ENCODE peak calls at places on chromosome 5, in ten cellular contexts. One of them, this sample, is unnamed.

GRCh38 chr5:81513982-81514381 is 120.0 kb upstream of the ACOT12 start:
- DNase-seq in COR-L47: peak; percentile 8
- DNase-seq in SK-N-MC: no peak
- DNase-seq in HEK293T: no peak
- DNase-seq in T47D: no peak
- DNase-seq in HT-29: peak; percentile 43
- DNase-seq in omental fat pad: no peak
- DNase-seq in effector memory CD4-positive, alpha-beta T cell: no peak
- DNase-seq in activated effector memory CD4-positive, alpha-beta T cell treated with Interleukin-2 at 50 U/mL for 16 hours: no peak
- DNase-seq in choroid plexus epithelial cell: peak; percentile 37
- DNase-seq in this sample: no peak

GRCh38 chr5:180526265-180526664 is 32.1 kb downstream of the CNOT6 start:
- DNase-seq in COR-L47: no peak
- DNase-seq in SK-N-MC: no peak
- DNase-seq in HEK293T: no peak
- DNase-seq in T47D: no peak
- DNase-seq in HT-29: no peak
- DNase-seq in omental fat pad: no peak
- DNase-seq in effector memory CD4-positive, alpha-beta T cell: no peak
- DNase-seq in activated effector memory CD4-positive, alpha-beta T cell treated with Interleukin-2 at 50 U/mL for 16 hours: no peak
- DNase-seq in choroid plexus epithelial cell: no peak
- DNase-seq in this sample: no peak

GRCh38 chr5:107668154-107668932 is 2.4 kb downstream of the EFNA5 start:
- DNase-seq in COR-L47: no peak
- DNase-seq in SK-N-MC: no peak
- DNase-seq in HEK293T: no peak
- DNase-seq in T47D: no peak
- DNase-seq in HT-29: no peak
- DNase-seq in omental fat pad: no peak
- DNase-seq in effector memory CD4-positive, alpha-beta T cell: no peak
- DNase-seq in activated effector memory CD4-positive, alpha-beta T cell treated with Interleukin-2 at 50 U/mL for 16 hours: no peak
- DNase-seq in choroid plexus epithelial cell: no peak
- DNase-seq in this sample: no peak

GRCh38 chr5:134543820-134544692 is 18.6 kb downstream of the JADE2 start:
- DNase-seq in COR-L47: no peak
- DNase-seq in SK-N-MC: no peak
- DNase-seq in HEK293T: no peak
- DNase-seq in T47D: no peak
- DNase-seq in HT-29: no peak
- DNase-seq in omental fat pad: no peak
- DNase-seq in effector memory CD4-positive, alpha-beta T cell: peak; percentile 28
- DNase-seq in activated effector memory CD4-positive, alpha-beta T cell treated with Interleukin-2 at 50 U/mL for 16 hours: no peak
- DNase-seq in choroid plexus epithelial cell: no peak
- DNase-seq in this sample: no peak

GRCh38 chr5:138370537-138370936 is 18.1 kb downstream of the KDM3B start:
- DNase-seq in COR-L47: no peak
- DNase-seq in SK-N-MC: no peak
- DNase-seq in HEK293T: no peak
- DNase-seq in T47D: no peak
- DNase-seq in HT-29: no peak
- DNase-seq in omental fat pad: no peak
- DNase-seq in effector memory CD4-positive, alpha-beta T cell: no peak
- DNase-seq in activated effector memory CD4-positive, alpha-beta T cell treated with Interleukin-2 at 50 U/mL for 16 hours: no peak
- DNase-seq in choroid plexus epithelial cell: peak; percentile 52
- DNase-seq in this sample: no peak

GRCh38 chr5:115584501-115584900 is 17.8 kb downstream of the TICAM2 start:
- DNase-seq in COR-L47: no peak
- DNase-seq in SK-N-MC: no peak
- DNase-seq in HEK293T: no peak
- DNase-seq in T47D: no peak
- DNase-seq in HT-29: no peak
- DNase-seq in omental fat pad: no peak
- DNase-seq in effector memory CD4-positive, alpha-beta T cell: no peak
- DNase-seq in activated effector memory CD4-positive, alpha-beta T cell treated with Interleukin-2 at 50 U/mL for 16 hours: no peak
- DNase-seq in choroid plexus epithelial cell: no peak
- DNase-seq in this sample: no peak

GRCh38 chr5:172350212-172351181 is 66.9 kb upstream of the UBTD2 start:
- DNase-seq in COR-L47: no peak
- DNase-seq in SK-N-MC: no peak
- DNase-seq in HEK293T: no peak
- DNase-seq in T47D: peak; percentile 86
- DNase-seq in HT-29: no peak
- DNase-seq in omental fat pad: no peak
- DNase-seq in effector memory CD4-positive, alpha-beta T cell: no peak
- DNase-seq in activated effector memory CD4-positive, alpha-beta T cell treated with Interleukin-2 at 50 U/mL for 16 hours: no peak
- DNase-seq in choroid plexus epithelial cell: no peak
- DNase-seq in this sample: no peak

GRCh38 chr5:107127906-107128305 is 542.8 kb downstream of the EFNA5 start:
- DNase-seq in COR-L47: no peak
- DNase-seq in SK-N-MC: no peak
- DNase-seq in HEK293T: no peak
- DNase-seq in T47D: no peak
- DNase-seq in HT-29: peak; percentile 3
- DNase-seq in omental fat pad: no peak
- DNase-seq in effector memory CD4-positive, alpha-beta T cell: no peak
- DNase-seq in activated effector memory CD4-positive, alpha-beta T cell treated with Interleukin-2 at 50 U/mL for 16 hours: no peak
- DNase-seq in choroid plexus epithelial cell: no peak
- DNase-seq in this sample: no peak

GRCh38 chr5:111256128-111256527 is 31.9 kb downstream of the CAMK4 start:
- DNase-seq in COR-L47: no peak
- DNase-seq in SK-N-MC: no peak
- DNase-seq in HEK293T: no peak
- DNase-seq in T47D: no peak
- DNase-seq in HT-29: no peak
- DNase-seq in omental fat pad: no peak
- DNase-seq in effector memory CD4-positive, alpha-beta T cell: no peak
- DNase-seq in activated effector memory CD4-positive, alpha-beta T cell treated with Interleukin-2 at 50 U/mL for 16 hours: no peak
- DNase-seq in choroid plexus epithelial cell: no peak
- DNase-seq in this sample: no peak

GRCh38 chr5:117943521-117943920 is 1044.8 kb downstream of the DTWD2 start:
- DNase-seq in COR-L47: no peak
- DNase-seq in SK-N-MC: no peak
- DNase-seq in HEK293T: no peak
- DNase-seq in T47D: no peak
- DNase-seq in HT-29: no peak
- DNase-seq in omental fat pad: no peak
- DNase-seq in effector memory CD4-positive, alpha-beta T cell: no peak
- DNase-seq in activated effector memory CD4-positive, alpha-beta T cell treated with Interleukin-2 at 50 U/mL for 16 hours: no peak
- DNase-seq in choroid plexus epithelial cell: no peak
- DNase-seq in this sample: no peak

GRCh38 chr5:138051441-138052296 is 18.8 kb upstream of the FAM13B start:
- DNase-seq in COR-L47: no peak
- DNase-seq in SK-N-MC: no peak
- DNase-seq in HEK293T: no peak
- DNase-seq in T47D: no peak
- DNase-seq in HT-29: no peak
- DNase-seq in omental fat pad: no peak
- DNase-seq in effector memory CD4-positive, alpha-beta T cell: no peak
- DNase-seq in activated effector memory CD4-positive, alpha-beta T cell treated with Interleukin-2 at 50 U/mL for 16 hours: no peak
- DNase-seq in choroid plexus epithelial cell: no peak
- DNase-seq in this sample: no peak

GRCh38 chr5:143554918-143555477 is 151.5 kb upstream of the NR3C1 start:
- DNase-seq in COR-L47: no peak
- DNase-seq in SK-N-MC: no peak
- DNase-seq in HEK293T: no peak
- DNase-seq in T47D: no peak
- DNase-seq in HT-29: no peak
- DNase-seq in omental fat pad: no peak
- DNase-seq in effector memory CD4-positive, alpha-beta T cell: no peak
- DNase-seq in activated effector memory CD4-positive, alpha-beta T cell treated with Interleukin-2 at 50 U/mL for 16 hours: no peak
- DNase-seq in choroid plexus epithelial cell: peak; percentile 88
- DNase-seq in this sample: no peak

GRCh38 chr5:78761831-78762230 is 113.3 kb upstream of the LHFPL2 start:
- DNase-seq in COR-L47: no peak
- DNase-seq in SK-N-MC: no peak
- DNase-seq in HEK293T: no peak
- DNase-seq in T47D: no peak
- DNase-seq in HT-29: no peak
- DNase-seq in omental fat pad: no peak
- DNase-seq in effector memory CD4-positive, alpha-beta T cell: no peak
- DNase-seq in activated effector memory CD4-positive, alpha-beta T cell treated with Interleukin-2 at 50 U/mL for 16 hours: no peak
- DNase-seq in choroid plexus epithelial cell: no peak
- DNase-seq in this sample: no peak

GRCh38 chr5:40570408-40571129 is 109.1 kb upstream of the PTGER4 start:
- DNase-seq in COR-L47: no peak
- DNase-seq in SK-N-MC: no peak
- DNase-seq in HEK293T: no peak
- DNase-seq in T47D: no peak
- DNase-seq in HT-29: no peak
- DNase-seq in omental fat pad: no peak
- DNase-seq in effector memory CD4-positive, alpha-beta T cell: no peak
- DNase-seq in activated effector memory CD4-positive, alpha-beta T cell treated with Interleukin-2 at 50 U/mL for 16 hours: no peak
- DNase-seq in choroid plexus epithelial cell: peak; percentile 78
- DNase-seq in this sample: no peak

GRCh38 chr5:159353661-159354252 is 23.5 kb upstream of the IL12B start:
- DNase-seq in COR-L47: no peak
- DNase-seq in SK-N-MC: no peak
- DNase-seq in HEK293T: no peak
- DNase-seq in T47D: no peak
- DNase-seq in HT-29: no peak
- DNase-seq in omental fat pad: no peak
- DNase-seq in effector memory CD4-positive, alpha-beta T cell: no peak
- DNase-seq in activated effector memory CD4-positive, alpha-beta T cell treated with Interleukin-2 at 50 U/mL for 16 hours: no peak
- DNase-seq in choroid plexus epithelial cell: no peak
- DNase-seq in this sample: no peak

GRCh38 chr5:24226492-24226891 is 418.3 kb downstream of the CDH10 start:
- DNase-seq in COR-L47: no peak
- DNase-seq in SK-N-MC: no peak
- DNase-seq in HEK293T: no peak
- DNase-seq in T47D: no peak
- DNase-seq in HT-29: no peak
- DNase-seq in omental fat pad: no peak
- DNase-seq in effector memory CD4-positive, alpha-beta T cell: no peak
- DNase-seq in activated effector memory CD4-positive, alpha-beta T cell treated with Interleukin-2 at 50 U/mL for 16 hours: no peak
- DNase-seq in choroid plexus epithelial cell: peak; percentile 40
- DNase-seq in this sample: no peak

GRCh38 chr5:137128012-137128411 is 371.1 kb downstream of the SPOCK1 start:
- DNase-seq in COR-L47: no peak
- DNase-seq in SK-N-MC: no peak
- DNase-seq in HEK293T: no peak
- DNase-seq in T47D: no peak
- DNase-seq in HT-29: no peak
- DNase-seq in omental fat pad: no peak
- DNase-seq in effector memory CD4-positive, alpha-beta T cell: no peak
- DNase-seq in activated effector memory CD4-positive, alpha-beta T cell treated with Interleukin-2 at 50 U/mL for 16 hours: no peak
- DNase-seq in choroid plexus epithelial cell: no peak
- DNase-seq in this sample: no peak

GRCh38 chr5:190366-191035 is 794 bp upstream of the LRRC14B start:
- DNase-seq in COR-L47: no peak
- DNase-seq in SK-N-MC: no peak
- DNase-seq in HEK293T: no peak
- DNase-seq in T47D: no peak
- DNase-seq in HT-29: no peak
- DNase-seq in omental fat pad: no peak
- DNase-seq in effector memory CD4-positive, alpha-beta T cell: no peak
- DNase-seq in activated effector memory CD4-positive, alpha-beta T cell treated with Interleukin-2 at 50 U/mL for 16 hours: no peak
- DNase-seq in choroid plexus epithelial cell: no peak
- DNase-seq in this sample: no peak

GRCh38 chr5:57666582-57666981 is 184.0 kb upstream of the ACTBL2 start:
- DNase-seq in COR-L47: no peak
- DNase-seq in SK-N-MC: no peak
- DNase-seq in HEK293T: no peak
- DNase-seq in T47D: no peak
- DNase-seq in HT-29: no peak
- DNase-seq in omental fat pad: no peak
- DNase-seq in effector memory CD4-positive, alpha-beta T cell: no peak
- DNase-seq in activated effector memory CD4-positive, alpha-beta T cell treated with Interleukin-2 at 50 U/mL for 16 hours: no peak
- DNase-seq in choroid plexus epithelial cell: no peak
- DNase-seq in this sample: no peak

GRCh38 chr5:9932770-9933169 is 302.6 kb upstream of the TAS2R1 start:
- DNase-seq in COR-L47: no peak
- DNase-seq in SK-N-MC: no peak
- DNase-seq in HEK293T: no peak
- DNase-seq in T47D: no peak
- DNase-seq in HT-29: peak; percentile 35
- DNase-seq in omental fat pad: no peak
- DNase-seq in effector memory CD4-positive, alpha-beta T cell: no peak
- DNase-seq in activated effector memory CD4-positive, alpha-beta T cell treated with Interleukin-2 at 50 U/mL for 16 hours: no peak
- DNase-seq in choroid plexus epithelial cell: peak; percentile 84
- DNase-seq in this sample: no peak

GRCh38 chr5:149421372-149421685 is 42.2 kb upstream of the IL17B start:
- DNase-seq in COR-L47: no peak
- DNase-seq in SK-N-MC: no peak
- DNase-seq in HEK293T: no peak
- DNase-seq in T47D: no peak
- DNase-seq in HT-29: no peak
- DNase-seq in omental fat pad: no peak
- DNase-seq in effector memory CD4-positive, alpha-beta T cell: no peak
- DNase-seq in activated effector memory CD4-positive, alpha-beta T cell treated with Interleukin-2 at 50 U/mL for 16 hours: no peak
- DNase-seq in choroid plexus epithelial cell: no peak
- DNase-seq in this sample: no peak

GRCh38 chr5:59674763-59675162 is 218.8 kb downstream of the PDE4D start:
- DNase-seq in COR-L47: no peak
- DNase-seq in SK-N-MC: no peak
- DNase-seq in HEK293T: no peak
- DNase-seq in T47D: no peak
- DNase-seq in HT-29: no peak
- DNase-seq in omental fat pad: no peak
- DNase-seq in effector memory CD4-positive, alpha-beta T cell: no peak
- DNase-seq in activated effector memory CD4-positive, alpha-beta T cell treated with Interleukin-2 at 50 U/mL for 16 hours: no peak
- DNase-seq in choroid plexus epithelial cell: no peak
- DNase-seq in this sample: no peak

GRCh38 chr5:109779036-109779735 is 89.5 kb downstream of the MAN2A1 start:
- DNase-seq in COR-L47: no peak
- DNase-seq in SK-N-MC: no peak
- DNase-seq in HEK293T: no peak
- DNase-seq in T47D: no peak
- DNase-seq in HT-29: no peak
- DNase-seq in omental fat pad: no peak
- DNase-seq in effector memory CD4-positive, alpha-beta T cell: no peak
- DNase-seq in activated effector memory CD4-positive, alpha-beta T cell treated with Interleukin-2 at 50 U/mL for 16 hours: no peak
- DNase-seq in choroid plexus epithelial cell: peak; percentile 46
- DNase-seq in this sample: no peak

GRCh38 chr5:149381986-149382338 is 2.9 kb upstream of the IL17B start:
- DNase-seq in COR-L47: peak; percentile 11
- DNase-seq in SK-N-MC: no peak
- DNase-seq in HEK293T: peak; percentile 87
- DNase-seq in T47D: peak; percentile 95
- DNase-seq in HT-29: peak; percentile 73
- DNase-seq in omental fat pad: peak; percentile 77
- DNase-seq in effector memory CD4-positive, alpha-beta T cell: peak; percentile 57
- DNase-seq in activated effector memory CD4-positive, alpha-beta T cell treated with Interleukin-2 at 50 U/mL for 16 hours: peak; percentile 58
- DNase-seq in choroid plexus epithelial cell: peak; percentile 79
- DNase-seq in this sample: peak; percentile 8

GRCh38 chr5:167633931-167634341 is 657.5 kb upstream of the WWC1 start:
- DNase-seq in COR-L47: no peak
- DNase-seq in SK-N-MC: no peak
- DNase-seq in HEK293T: no peak
- DNase-seq in T47D: no peak
- DNase-seq in HT-29: no peak
- DNase-seq in omental fat pad: no peak
- DNase-seq in effector memory CD4-positive, alpha-beta T cell: no peak
- DNase-seq in activated effector memory CD4-positive, alpha-beta T cell treated with Interleukin-2 at 50 U/mL for 16 hours: no peak
- DNase-seq in choroid plexus epithelial cell: peak; percentile 78
- DNase-seq in this sample: no peak

GRCh38 chr5:129664336-129664937 is 83.5 kb upstream of the MINAR2 start:
- DNase-seq in COR-L47: peak; percentile 32
- DNase-seq in SK-N-MC: peak; percentile 39
- DNase-seq in HEK293T: peak; percentile 31
- DNase-seq in T47D: no peak
- DNase-seq in HT-29: peak; percentile 77
- DNase-seq in omental fat pad: peak; percentile 44
- DNase-seq in effector memory CD4-positive, alpha-beta T cell: peak; percentile 4
- DNase-seq in activated effector memory CD4-positive, alpha-beta T cell treated with Interleukin-2 at 50 U/mL for 16 hours: no peak
- DNase-seq in choroid plexus epithelial cell: peak; percentile 73
- DNase-seq in this sample: no peak

GRCh38 chr5:116766470-116766947 is 191.9 kb upstream of the SEMA6A start:
- DNase-seq in COR-L47: no peak
- DNase-seq in SK-N-MC: peak; percentile 22
- DNase-seq in HEK293T: peak; percentile 49
- DNase-seq in T47D: no peak
- DNase-seq in HT-29: no peak
- DNase-seq in omental fat pad: no peak
- DNase-seq in effector memory CD4-positive, alpha-beta T cell: no peak
- DNase-seq in activated effector memory CD4-positive, alpha-beta T cell treated with Interleukin-2 at 50 U/mL for 16 hours: no peak
- DNase-seq in choroid plexus epithelial cell: peak; percentile 98
- DNase-seq in this sample: no peak

GRCh38 chr5:142800776-142801494 is 30.8 kb downstream of the ARHGAP26 start:
- DNase-seq in COR-L47: no peak
- DNase-seq in SK-N-MC: no peak
- DNase-seq in HEK293T: no peak
- DNase-seq in T47D: no peak
- DNase-seq in HT-29: no peak
- DNase-seq in omental fat pad: no peak
- DNase-seq in effector memory CD4-positive, alpha-beta T cell: no peak
- DNase-seq in activated effector memory CD4-positive, alpha-beta T cell treated with Interleukin-2 at 50 U/mL for 16 hours: peak; percentile 11
- DNase-seq in choroid plexus epithelial cell: no peak
- DNase-seq in this sample: peak; percentile 2

This sample was measured in T-helper 22 cell.